ENCODE peak calls at places on chromosome 9, in five cellular contexts. One of them, this sample, is unnamed.

GRCh38 chr9:2872307-2872940 is 28.5 kb upstream of the PUM3 start:
- DNase-seq in T-cell: peak
- DNase-seq in stimulated activated CD4-positive, alpha-beta T cell treated with anti-CD3 and anti-CD28 coated beads, Interleukin-15, amount 100 ng/mL, for 1 hour: no peak
- DNase-seq in NK-92 treated with Interleukin-12 subunit alpha and Interleukin-12 subunit beta, amount 100 ng/mL, for 24 hours: no peak
- DNase-seq in iPS-NIHi11: peak
- DNase-seq in this sample: no peak

GRCh38 chr9:108377382-108377781 is 478.4 kb downstream of the ACTL7B start:
- DNase-seq in T-cell: no peak
- DNase-seq in stimulated activated CD4-positive, alpha-beta T cell treated with anti-CD3 and anti-CD28 coated beads, Interleukin-15, amount 100 ng/mL, for 1 hour: no peak
- DNase-seq in NK-92 treated with Interleukin-12 subunit alpha and Interleukin-12 subunit beta, amount 100 ng/mL, for 24 hours: no peak
- DNase-seq in iPS-NIHi11: no peak
- DNase-seq in this sample: no peak

GRCh38 chr9:33885948-33886347 is 69.0 kb downstream of the UBE2R2 start:
- DNase-seq in T-cell: no peak
- DNase-seq in stimulated activated CD4-positive, alpha-beta T cell treated with anti-CD3 and anti-CD28 coated beads, Interleukin-15, amount 100 ng/mL, for 1 hour: no peak
- DNase-seq in NK-92 treated with Interleukin-12 subunit alpha and Interleukin-12 subunit beta, amount 100 ng/mL, for 24 hours: no peak
- DNase-seq in iPS-NIHi11: no peak
- DNase-seq in this sample: no peak

GRCh38 chr9:32942755-32943460 is 58.5 kb downstream of the APTX start:
- DNase-seq in T-cell: no peak
- DNase-seq in stimulated activated CD4-positive, alpha-beta T cell treated with anti-CD3 and anti-CD28 coated beads, Interleukin-15, amount 100 ng/mL, for 1 hour: no peak
- DNase-seq in NK-92 treated with Interleukin-12 subunit alpha and Interleukin-12 subunit beta, amount 100 ng/mL, for 24 hours: no peak
- DNase-seq in iPS-NIHi11: no peak
- DNase-seq in this sample: no peak

GRCh38 chr9:91905958-91906585 is 44.0 kb downstream of the ROR2 start:
- DNase-seq in T-cell: peak
- DNase-seq in stimulated activated CD4-positive, alpha-beta T cell treated with anti-CD3 and anti-CD28 coated beads, Interleukin-15, amount 100 ng/mL, for 1 hour: no peak
- DNase-seq in NK-92 treated with Interleukin-12 subunit alpha and Interleukin-12 subunit beta, amount 100 ng/mL, for 24 hours: peak
- DNase-seq in iPS-NIHi11: no peak
- DNase-seq in this sample: no peak

GRCh38 chr9:110058304-110058953 is 149.5 kb downstream of the C9orf152 start:
- DNase-seq in T-cell: peak
- DNase-seq in stimulated activated CD4-positive, alpha-beta T cell treated with anti-CD3 and anti-CD28 coated beads, Interleukin-15, amount 100 ng/mL, for 1 hour: peak
- DNase-seq in NK-92 treated with Interleukin-12 subunit alpha and Interleukin-12 subunit beta, amount 100 ng/mL, for 24 hours: no peak
- DNase-seq in iPS-NIHi11: peak
- DNase-seq in this sample: no peak

GRCh38 chr9:129276486-129277260 is 98.6 kb upstream of the IER5L start:
- DNase-seq in T-cell: no peak
- DNase-seq in stimulated activated CD4-positive, alpha-beta T cell treated with anti-CD3 and anti-CD28 coated beads, Interleukin-15, amount 100 ng/mL, for 1 hour: no peak
- DNase-seq in NK-92 treated with Interleukin-12 subunit alpha and Interleukin-12 subunit beta, amount 100 ng/mL, for 24 hours: no peak
- DNase-seq in iPS-NIHi11: peak
- DNase-seq in this sample: no peak

GRCh38 chr9:16058131-16058549 is 505.3 kb downstream of the CCDC171 start:
- DNase-seq in T-cell: no peak
- DNase-seq in stimulated activated CD4-positive, alpha-beta T cell treated with anti-CD3 and anti-CD28 coated beads, Interleukin-15, amount 100 ng/mL, for 1 hour: no peak
- DNase-seq in NK-92 treated with Interleukin-12 subunit alpha and Interleukin-12 subunit beta, amount 100 ng/mL, for 24 hours: no peak
- DNase-seq in iPS-NIHi11: no peak
- DNase-seq in this sample: no peak

GRCh38 chr9:121201045-121201737 is 478 bp downstream of the RAB14 start:
- DNase-seq in T-cell: peak
- DNase-seq in stimulated activated CD4-positive, alpha-beta T cell treated with anti-CD3 and anti-CD28 coated beads, Interleukin-15, amount 100 ng/mL, for 1 hour: peak
- DNase-seq in NK-92 treated with Interleukin-12 subunit alpha and Interleukin-12 subunit beta, amount 100 ng/mL, for 24 hours: peak
- DNase-seq in iPS-NIHi11: peak
- DNase-seq in this sample: no peak

GRCh38 chr9:115444941-115445340 is 327.0 kb upstream of the TNC start:
- DNase-seq in T-cell: no peak
- DNase-seq in stimulated activated CD4-positive, alpha-beta T cell treated with anti-CD3 and anti-CD28 coated beads, Interleukin-15, amount 100 ng/mL, for 1 hour: no peak
- DNase-seq in NK-92 treated with Interleukin-12 subunit alpha and Interleukin-12 subunit beta, amount 100 ng/mL, for 24 hours: no peak
- DNase-seq in iPS-NIHi11: no peak
- DNase-seq in this sample: peak

GRCh38 chr9:134802201-134802795 is 78.3 kb upstream of the FCN2 start:
- DNase-seq in T-cell: no peak
- DNase-seq in stimulated activated CD4-positive, alpha-beta T cell treated with anti-CD3 and anti-CD28 coated beads, Interleukin-15, amount 100 ng/mL, for 1 hour: no peak
- DNase-seq in NK-92 treated with Interleukin-12 subunit alpha and Interleukin-12 subunit beta, amount 100 ng/mL, for 24 hours: no peak
- DNase-seq in iPS-NIHi11: no peak
- DNase-seq in this sample: no peak

GRCh38 chr9:93107151-93107824 is 11.3 kb downstream of the CARD19 start:
- DNase-seq in T-cell: no peak
- DNase-seq in stimulated activated CD4-positive, alpha-beta T cell treated with anti-CD3 and anti-CD28 coated beads, Interleukin-15, amount 100 ng/mL, for 1 hour: no peak
- DNase-seq in NK-92 treated with Interleukin-12 subunit alpha and Interleukin-12 subunit beta, amount 100 ng/mL, for 24 hours: no peak
- DNase-seq in iPS-NIHi11: peak
- DNase-seq in this sample: no peak

GRCh38 chr9:123111977-123112869 is 78.8 kb downstream of the GPR21 start:
- DNase-seq in T-cell: peak
- DNase-seq in stimulated activated CD4-positive, alpha-beta T cell treated with anti-CD3 and anti-CD28 coated beads, Interleukin-15, amount 100 ng/mL, for 1 hour: no peak
- DNase-seq in NK-92 treated with Interleukin-12 subunit alpha and Interleukin-12 subunit beta, amount 100 ng/mL, for 24 hours: no peak
- DNase-seq in iPS-NIHi11: peak
- DNase-seq in this sample: no peak

GRCh38 chr9:98191615-98192502 is 578 bp downstream of the CORO2A start:
- DNase-seq in T-cell: peak
- DNase-seq in stimulated activated CD4-positive, alpha-beta T cell treated with anti-CD3 and anti-CD28 coated beads, Interleukin-15, amount 100 ng/mL, for 1 hour: peak
- DNase-seq in NK-92 treated with Interleukin-12 subunit alpha and Interleukin-12 subunit beta, amount 100 ng/mL, for 24 hours: no peak
- DNase-seq in iPS-NIHi11: peak
- DNase-seq in this sample: no peak

GRCh38 chr9:36632892-36633291 is 60.2 kb downstream of the MELK start:
- DNase-seq in T-cell: no peak
- DNase-seq in stimulated activated CD4-positive, alpha-beta T cell treated with anti-CD3 and anti-CD28 coated beads, Interleukin-15, amount 100 ng/mL, for 1 hour: no peak
- DNase-seq in NK-92 treated with Interleukin-12 subunit alpha and Interleukin-12 subunit beta, amount 100 ng/mL, for 24 hours: no peak
- DNase-seq in iPS-NIHi11: no peak
- DNase-seq in this sample: peak

GRCh38 chr9:95225016-95225745 is 92.3 kb downstream of the FANCC start:
- DNase-seq in T-cell: no peak
- DNase-seq in stimulated activated CD4-positive, alpha-beta T cell treated with anti-CD3 and anti-CD28 coated beads, Interleukin-15, amount 100 ng/mL, for 1 hour: no peak
- DNase-seq in NK-92 treated with Interleukin-12 subunit alpha and Interleukin-12 subunit beta, amount 100 ng/mL, for 24 hours: no peak
- DNase-seq in iPS-NIHi11: no peak
- DNase-seq in this sample: no peak

GRCh38 chr9:78871452-78872331 is 574.8 kb downstream of the PSAT1 start:
- DNase-seq in T-cell: no peak
- DNase-seq in stimulated activated CD4-positive, alpha-beta T cell treated with anti-CD3 and anti-CD28 coated beads, Interleukin-15, amount 100 ng/mL, for 1 hour: no peak
- DNase-seq in NK-92 treated with Interleukin-12 subunit alpha and Interleukin-12 subunit beta, amount 100 ng/mL, for 24 hours: no peak
- DNase-seq in iPS-NIHi11: no peak
- DNase-seq in this sample: peak

GRCh38 chr9:136882109-136882946 is 4.0 kb upstream of the TRAF2 start:
- DNase-seq in T-cell: peak
- DNase-seq in stimulated activated CD4-positive, alpha-beta T cell treated with anti-CD3 and anti-CD28 coated beads, Interleukin-15, amount 100 ng/mL, for 1 hour: peak
- DNase-seq in NK-92 treated with Interleukin-12 subunit alpha and Interleukin-12 subunit beta, amount 100 ng/mL, for 24 hours: peak
- DNase-seq in iPS-NIHi11: peak
- DNase-seq in this sample: peak

GRCh38 chr9:109313351-109313750 is 7.5 kb downstream of the EPB41L4B start:
- DNase-seq in T-cell: no peak
- DNase-seq in stimulated activated CD4-positive, alpha-beta T cell treated with anti-CD3 and anti-CD28 coated beads, Interleukin-15, amount 100 ng/mL, for 1 hour: no peak
- DNase-seq in NK-92 treated with Interleukin-12 subunit alpha and Interleukin-12 subunit beta, amount 100 ng/mL, for 24 hours: no peak
- DNase-seq in iPS-NIHi11: no peak
- DNase-seq in this sample: no peak

GRCh38 chr9:11319477-11320060 is 706.8 kb upstream of the PTPRD start:
- DNase-seq in T-cell: no peak
- DNase-seq in stimulated activated CD4-positive, alpha-beta T cell treated with anti-CD3 and anti-CD28 coated beads, Interleukin-15, amount 100 ng/mL, for 1 hour: no peak
- DNase-seq in NK-92 treated with Interleukin-12 subunit alpha and Interleukin-12 subunit beta, amount 100 ng/mL, for 24 hours: no peak
- DNase-seq in iPS-NIHi11: peak
- DNase-seq in this sample: no peak

GRCh38 chr9:126705767-126706697 is 92.3 kb downstream of the LMX1B start:
- DNase-seq in T-cell: peak
- DNase-seq in stimulated activated CD4-positive, alpha-beta T cell treated with anti-CD3 and anti-CD28 coated beads, Interleukin-15, amount 100 ng/mL, for 1 hour: peak
- DNase-seq in NK-92 treated with Interleukin-12 subunit alpha and Interleukin-12 subunit beta, amount 100 ng/mL, for 24 hours: peak
- DNase-seq in iPS-NIHi11: peak
- DNase-seq in this sample: no peak

GRCh38 chr9:93958121-93958874 is 3.1 kb upstream of the BARX1 start:
- DNase-seq in T-cell: no peak
- DNase-seq in stimulated activated CD4-positive, alpha-beta T cell treated with anti-CD3 and anti-CD28 coated beads, Interleukin-15, amount 100 ng/mL, for 1 hour: no peak
- DNase-seq in NK-92 treated with Interleukin-12 subunit alpha and Interleukin-12 subunit beta, amount 100 ng/mL, for 24 hours: no peak
- DNase-seq in iPS-NIHi11: no peak
- DNase-seq in this sample: no peak